ENCODE peak calls at places on chromosomes 7 and 10, in six cellular contexts. Z is GM23248, D is mesenchymal stem cell, B is OCI-LY7, O is mammary epithelial cell, H is fibroblast of lung. N is an unnamed sample.

GRCh38 chr7:79619216-79619615 is 165.7 kb upstream of the MAGI2 start:
- DNase-seq in Z (no peak), D (no peak), B (no peak), O (no peak), H (no peak), N (no peak)

GRCh38 chr7:11538751-11539299 is 293.2 kb downstream of the THSD7A start:
- DNase-seq in Z (no peak), D (no peak), B (no peak), O (no peak), H (no peak), N (no peak)

GRCh38 chr7:50262916-50263690 is 41.4 kb upstream of the IKZF1 start:
- DNase-seq in Z (no peak), D (no peak), B (peak; percentile 55), O (peak; percentile 14), H (no peak), N (no peak)

GRCh38 chr10:108782411-108782810 is 1140.9 kb downstream of the XPNPEP1 start:
- DNase-seq in Z (peak; percentile 62), D (no peak), B (no peak), O (no peak), H (peak; percentile 65), N (no peak)

GRCh38 chr10:12934777-12935176 is 66.7 kb downstream of the CCDC3 start:
- DNase-seq in Z (peak; percentile 21), D (peak; percentile 82), B (no peak), O (peak; percentile 85), H (peak; percentile 26), N (no peak)

GRCh38 chr10:21173964-21174669 is 277.0 kb upstream of the NEBL start:
- DNase-seq in Z (peak; percentile 32), D (peak; percentile 22), B (no peak), O (peak; percentile 83), H (peak; percentile 33), N (peak; percentile 77)

GRCh38 chr7:20797174-20798080 is 10.7 kb upstream of the SP8 start:
- DNase-seq in Z (no peak), D (no peak), B (no peak), O (peak; percentile 33), H (no peak), N (peak; percentile 84)

GRCh38 chr7:17021205-17021604 is 139.4 kb upstream of the AGR3 start:
- DNase-seq in Z (peak; percentile 56), D (no peak), B (no peak), O (peak; percentile 93), H (peak; percentile 84), N (no peak)

GRCh38 chr10:62632071-62632809 is 172.3 kb upstream of the ADO start:
- DNase-seq in Z (no peak), D (no peak), B (peak; percentile 85), O (no peak), H (peak; percentile 30), N (no peak)

GRCh38 chr7:44889096-44889775 is 3.9 kb upstream of the PURB start:
- DNase-seq in Z (no peak), D (no peak), B (no peak), O (no peak), H (no peak), N (no peak)

GRCh38 chr7:132422502-132423101 is 153.7 kb downstream of the PLXNA4 start:
- DNase-seq in Z (peak; percentile 55), D (peak; percentile 38), B (no peak), O (no peak), H (peak; percentile 69), N (no peak)

GRCh38 chr7:46600340-46600739 is 679.3 kb upstream of the IGFBP3 start:
- DNase-seq in Z (peak; percentile 78), D (peak; percentile 57), B (no peak), O (no peak), H (peak; percentile 2), N (no peak)

GRCh38 chr7:41224063-41224763 is 478.7 kb downstream of the INHBA start:
- DNase-seq in Z (peak; percentile 60), D (peak; percentile 32), B (no peak), O (peak; percentile 98), H (peak; percentile 40), N (no peak)

GRCh38 chr7:106031271-106032029 is 68.4 kb downstream of the CDHR3 start:
- DNase-seq in Z (no peak), D (no peak), B (no peak), O (no peak), H (peak; percentile 29), N (no peak)

GRCh38 chr10:69742928-69743602 is 58.6 kb upstream of the COL13A1 start:
- DNase-seq in Z (peak; percentile 63), D (peak; percentile 49), B (no peak), O (no peak), H (peak; percentile 10), N (peak; percentile 73)

GRCh38 chr10:14889318-14889717 is 10.7 kb downstream of the SUV39H2 start:
- DNase-seq in Z (peak; percentile 34), D (peak; percentile 22), B (no peak), O (no peak), H (no peak), N (peak; percentile 48)

GRCh38 chr10:88582806-88583583 is at the start of gene RNLS:
- DNase-seq in Z (peak; percentile 73), D (peak; percentile 62), B (no peak), O (peak; percentile 33), H (peak; percentile 67), N (peak; percentile 78)

GRCh38 chr10:116183733-116184447 is 89.1 kb downstream of the GFRA1 start:
- DNase-seq in Z (peak; percentile 62), D (peak; percentile 54), B (no peak), O (peak; percentile 17), H (peak; percentile 40), N (peak; percentile 75)

GRCh38 chr7:105153531-105153930 is 139.5 kb downstream of the KMT2E start:
- DNase-seq in Z (no peak), D (no peak), B (no peak), O (no peak), H (no peak), N (no peak)

GRCh38 chr7:144037414-144038096 is 11.2 kb upstream of the OR2A5 start:
- DNase-seq in Z (peak; percentile 13), D (no peak), B (no peak), O (no peak), H (no peak), N (peak; percentile 68)

GRCh38 chr10:124875596-124875995 is 66.3 kb upstream of the ZRANB1 start:
- DNase-seq in Z (peak; percentile 74), D (peak; percentile 57), B (no peak), O (peak; percentile 50), H (peak; percentile 39), N (peak; percentile 56)

GRCh38 chr10:125079091-125079600 is 81.2 kb downstream of the CTBP2 start:
- DNase-seq in Z (no peak), D (no peak), B (no peak), O (no peak), H (no peak), N (no peak)

DNA sequence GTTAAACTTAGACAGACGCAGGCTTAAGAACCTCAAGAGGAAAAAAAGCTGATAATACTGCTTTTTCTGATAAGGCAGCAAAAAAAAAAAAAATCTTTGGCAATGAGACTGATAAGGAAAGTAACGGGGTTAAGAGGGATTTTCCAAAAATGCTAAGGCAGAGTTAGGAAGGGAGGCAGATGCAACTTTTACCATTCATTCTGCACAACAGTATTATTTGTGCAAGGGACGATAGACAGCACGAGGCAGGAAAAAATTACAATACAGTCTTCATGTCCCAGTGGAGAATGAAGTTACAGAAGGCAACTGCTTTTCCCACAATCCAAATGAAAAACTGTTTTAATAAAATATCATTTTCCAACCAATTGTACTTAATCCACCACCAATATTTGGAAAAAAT is 193.9 kb downstream of the DOCK4 start:
- DNase-seq in Z (no peak), D (no peak), B (no peak), O (no peak), H (no peak), N (no peak)
- H3K4me2 ChIP-seq in Z (no peak overlapping the region), D (no peak overlapping the region), B (no peak overlapping the region), O (no peak overlapping the region), H (no peak overlapping the region), N (no peak overlapping the region)

DNA sequence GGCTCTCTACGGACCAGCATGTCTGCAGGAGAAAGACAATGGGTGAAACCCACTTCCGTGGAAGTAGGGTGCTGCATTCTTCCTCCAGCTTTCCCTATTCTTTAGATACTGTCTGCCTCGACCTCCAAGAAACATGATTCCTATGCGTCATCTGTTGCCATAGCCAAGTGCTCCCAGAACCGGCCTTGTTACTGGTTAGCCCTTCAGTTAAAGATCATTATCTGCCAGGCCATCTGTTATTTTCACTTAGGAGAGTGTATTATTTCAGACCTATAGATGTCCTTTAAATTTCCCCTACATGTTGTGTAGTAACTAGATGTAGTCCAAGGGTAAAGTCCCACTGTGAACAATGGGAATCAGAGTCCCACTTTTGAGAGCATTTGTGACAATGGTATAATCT is 89.0 kb upstream of the KIAA1217 start:
- DNase-seq in Z (no peak), D (no peak), B (no peak), O (no peak), H (no peak), N (no peak)
- H3K4me3 ChIP-seq in Z (no peak overlapping the region), D (no peak overlapping the region), B (no peak overlapping the region), O (no peak overlapping the region), H (no peak overlapping the region), N (no peak overlapping the region)

GRCh38 chr10:84294766-84295447 is 33.5 kb upstream of the CCSER2 start:
- DNase-seq in Z (no peak), D (no peak), B (no peak), O (no peak), H (no peak), N (no peak)

GRCh38 chr10:84293574-84294016 is 34.8 kb upstream of the CCSER2 start:
- DNase-seq in Z (no peak), D (no peak), B (no peak), O (no peak), H (no peak), N (peak; percentile 93)

GRCh38 chr10:84293171-84293570 is 35.2 kb upstream of the CCSER2 start:
- DNase-seq in Z (no peak), D (no peak), B (no peak), O (no peak), H (no peak), N (no peak)

GRCh38 chr10:84298077-84298476 is 30.3 kb upstream of the CCSER2 start:
- DNase-seq in Z (no peak), D (no peak), B (no peak), O (no peak), H (no peak), N (no peak)

GRCh38 chr10:84296071-84296981 is 32.1 kb upstream of the CCSER2 start:
- DNase-seq in Z (peak; percentile 81), D (peak; percentile 73), B (no peak), O (peak; percentile 23), H (peak; percentile 75), N (no peak)
- H3K4me2 ChIP-seq in Z (no peak overlapping the region), D (no peak overlapping the region), B (no peak overlapping the region), O (no peak overlapping the region), H (no peak overlapping the region), N (no peak overlapping the region)

DNA sequence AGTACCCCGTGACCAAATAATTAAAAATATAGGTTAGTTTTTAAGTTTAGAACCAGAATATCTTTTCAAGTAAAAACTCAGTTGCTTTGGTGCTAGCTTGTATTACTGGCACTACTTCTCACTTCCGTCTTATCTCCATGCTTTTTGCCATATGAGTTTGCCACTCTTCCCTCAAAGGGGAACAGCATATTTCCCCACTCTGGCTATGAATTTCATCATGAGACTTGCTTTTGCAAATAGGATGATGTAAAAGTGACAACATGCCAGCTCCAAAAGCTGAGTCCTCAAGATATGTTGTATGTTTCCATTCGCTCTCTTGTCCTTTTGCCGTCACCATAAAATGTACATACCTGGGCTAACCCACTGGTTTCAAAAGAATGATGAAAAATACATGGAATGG is 178.1 kb upstream of the SEMA3A start:
- DNase-seq in Z (peak; percentile 47), D (no peak), B (no peak), O (no peak), H (peak; percentile 36), N (no peak)
- H3K4me3 ChIP-seq in Z (no peak overlapping the region), D (no peak overlapping the region), B (no peak overlapping the region), O (no peak overlapping the region), H (no peak overlapping the region), N (no peak overlapping the region)

N was measured in mesendoderm.